ENCODE peak calls at places on chromosome 16, in six cellular contexts. One of them, this sample, is unnamed.
A peak's percentile ranks its signal among the peaks of the same experiment; 100 is the strongest.

GRCh38 chr16:20056436-20056835 is 17.3 kb downstream of the GPR139 start:
- DNase-seq in GM12878: no peak
- DNase-seq in type B pancreatic cell: no peak
- DNase-seq in GM10248: no peak
- DNase-seq in IMR-90: no peak
- DNase-seq in tibial nerve: no peak
- DNase-seq in this sample: no peak

GRCh38 chr16:46686815-46687473 is 2.0 kb downstream of the VPS35 start:
- DNase-seq in GM12878: no peak
- DNase-seq in tibial nerve: no peak
- DNase-seq in type B pancreatic cell: no peak
- DNase-seq in GM10248: no peak
- DNase-seq in IMR-90: no peak
- DNase-seq in this sample: no peak

GRCh38 chr16:27237229-27238015 is 31.1 kb downstream of the NSMCE1 start:
- DNase-seq in IMR-90: no peak
- DNase-seq in GM12878: peak; percentile 82
- DNase-seq in GM10248: peak; percentile 80
- DNase-seq in type B pancreatic cell: no peak
- DNase-seq in tibial nerve: no peak
- DNase-seq in this sample: peak; percentile 50

GRCh38 chr16:69562818-69563217 is 2.9 kb upstream of the NFAT5 start:
- DNase-seq in type B pancreatic cell: no peak
- DNase-seq in GM12878: no peak
- DNase-seq in GM10248: no peak
- DNase-seq in tibial nerve: no peak
- DNase-seq in IMR-90: no peak
- DNase-seq in this sample: no peak

GRCh38 chr16:28183930-28184329 is 27.8 kb downstream of the XPO6 start:
- DNase-seq in IMR-90: no peak
- DNase-seq in tibial nerve: no peak
- DNase-seq in type B pancreatic cell: no peak
- DNase-seq in GM12878: no peak
- DNase-seq in GM10248: no peak
- DNase-seq in this sample: no peak

GRCh38 chr16:83447560-83447959 is 360.2 kb upstream of the HSBP1 start:
- DNase-seq in GM12878: no peak
- DNase-seq in IMR-90: no peak
- DNase-seq in type B pancreatic cell: no peak
- DNase-seq in GM10248: no peak
- DNase-seq in tibial nerve: no peak
- DNase-seq in this sample: no peak

GRCh38 chr16:19294156-19294649 is 8.7 kb downstream of the CLEC19A start:
- DNase-seq in IMR-90: no peak
- DNase-seq in type B pancreatic cell: no peak
- DNase-seq in GM12878: peak; percentile 84
- DNase-seq in GM10248: peak; percentile 74
- DNase-seq in tibial nerve: peak; percentile 40
- DNase-seq in this sample: no peak

GRCh38 chr16:49924078-49924477 is 68.2 kb upstream of the ZNF423 start:
- DNase-seq in GM10248: no peak
- DNase-seq in IMR-90: no peak
- DNase-seq in tibial nerve: no peak
- DNase-seq in GM12878: peak; percentile 7
- DNase-seq in type B pancreatic cell: no peak
- DNase-seq in this sample: no peak

GRCh38 chr16:84281077-84281476 is 13.6 kb upstream of the WFDC1 start:
- DNase-seq in IMR-90: peak; percentile 9
- DNase-seq in GM10248: no peak
- DNase-seq in GM12878: no peak
- DNase-seq in tibial nerve: no peak
- DNase-seq in type B pancreatic cell: no peak
- DNase-seq in this sample: no peak

GRCh38 chr16:56637814-56638750 is at the start of gene MT1A:
- DNase-seq in type B pancreatic cell: no peak
- DNase-seq in GM12878: no peak
- DNase-seq in tibial nerve: peak; percentile 61
- DNase-seq in IMR-90: peak; percentile 7
- DNase-seq in GM10248: no peak
- DNase-seq in this sample: no peak

GRCh38 chr16:899678-900060 is 71.1 kb downstream of the LMF1 start:
- DNase-seq in GM10248: no peak
- DNase-seq in tibial nerve: no peak
- DNase-seq in GM12878: no peak
- DNase-seq in type B pancreatic cell: no peak
- DNase-seq in IMR-90: no peak
- DNase-seq in this sample: no peak

GRCh38 chr16:89687092-89687940 is 827 bp downstream of the CDK10 start:
- DNase-seq in IMR-90: peak; percentile 52
- DNase-seq in tibial nerve: no peak
- DNase-seq in GM12878: peak; percentile 24
- DNase-seq in type B pancreatic cell: peak; percentile 78
- DNase-seq in GM10248: peak; percentile 66
- DNase-seq in this sample: no peak
- TF ChIP-seq CTCF in IMR-90: no peak
- TF ChIP-seq CTCF in tibial nerve: no peak
- TF ChIP-seq CTCF in GM12878: no peak
- TF ChIP-seq CTCF in type B pancreatic cell: no peak
- TF ChIP-seq CTCF in GM10248: no peak
- TF ChIP-seq CTCF in this sample: peak; percentile 20

DNA sequence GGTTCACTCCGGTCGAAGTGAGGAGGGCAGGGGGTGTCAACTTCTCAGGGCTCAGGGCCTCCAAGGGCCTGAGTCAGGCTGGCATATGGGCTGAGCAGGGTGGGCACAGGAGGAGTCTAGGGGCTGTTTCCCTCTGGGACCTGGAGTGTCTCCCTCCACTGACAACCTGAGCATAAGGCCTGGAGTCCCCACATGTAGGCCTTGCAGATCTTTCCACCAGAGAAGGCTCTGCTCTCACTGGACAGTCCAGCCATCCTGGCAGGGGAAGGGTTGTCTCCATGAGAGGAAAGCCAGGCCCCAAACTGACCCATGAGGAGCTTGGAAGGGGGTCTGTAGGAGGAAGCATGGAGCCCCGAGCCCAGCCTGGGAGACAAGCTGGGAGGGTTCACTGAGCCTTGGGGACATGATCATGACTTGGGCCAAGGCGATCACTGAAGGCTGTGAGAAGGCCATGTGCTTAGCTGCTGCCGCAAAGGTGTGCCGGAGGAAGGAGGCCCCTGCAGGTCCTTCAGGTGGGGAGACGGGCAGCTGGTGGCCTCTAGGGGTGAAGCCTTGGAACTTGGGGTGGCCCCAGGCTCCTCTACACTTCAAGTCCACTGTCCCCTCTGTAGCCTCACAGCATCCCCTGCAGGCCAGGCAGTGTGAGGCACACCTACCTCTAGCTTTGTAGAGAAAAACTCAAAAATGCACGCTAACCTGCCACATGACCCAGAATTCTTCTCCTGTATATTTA is 9.9 kb downstream of the CMTM2 start:
- DNase-seq in type B pancreatic cell: no peak
- DNase-seq in GM12878: no peak
- DNase-seq in tibial nerve: peak; percentile 36
- DNase-seq in IMR-90: peak; percentile 18
- DNase-seq in GM10248: peak; percentile 81
- DNase-seq in this sample: no peak
- TF ChIP-seq CTCF in type B pancreatic cell: peak; percentile 49
- TF ChIP-seq CTCF in GM12878: peak; percentile 89
- TF ChIP-seq CTCF in tibial nerve: peak; percentile 68
- TF ChIP-seq CTCF in IMR-90: peak; percentile 51
- TF ChIP-seq CTCF in GM10248: peak; percentile 98
- TF ChIP-seq CTCF in this sample: peak; percentile 61

GRCh38 chr16:57999366-57999970 is 1.0 kb downstream of the ZNF319 start:
- DNase-seq in GM12878: no peak
- DNase-seq in IMR-90: peak; percentile 33
- DNase-seq in type B pancreatic cell: no peak
- DNase-seq in tibial nerve: no peak
- DNase-seq in GM10248: no peak
- DNase-seq in this sample: no peak
- TF ChIP-seq CTCF in GM12878: no peak
- TF ChIP-seq CTCF in IMR-90: peak; percentile 15
- TF ChIP-seq CTCF in type B pancreatic cell: peak; percentile 23
- TF ChIP-seq CTCF in tibial nerve: no peak
- TF ChIP-seq CTCF in GM10248: no peak
- TF ChIP-seq CTCF in this sample: no peak

DNA sequence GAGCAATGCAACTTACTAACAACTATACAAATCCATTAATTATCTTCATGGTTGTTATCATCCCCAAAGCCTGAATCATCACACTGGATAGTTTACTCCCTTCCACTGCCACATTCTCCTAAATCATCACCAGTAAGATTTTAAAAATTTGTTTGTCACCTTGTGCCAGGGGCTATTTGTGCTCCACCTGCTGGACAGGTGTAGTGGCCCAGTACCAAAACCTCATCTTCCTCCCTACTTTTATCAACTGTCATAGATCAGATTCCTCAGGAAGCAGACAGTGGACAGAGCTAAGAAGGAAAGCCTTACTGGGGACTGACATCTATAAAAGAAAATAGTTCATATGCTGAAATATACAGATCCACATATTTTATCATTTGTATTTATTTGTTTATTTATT is 280.4 kb downstream of the CDH11 start:
- DNase-seq in GM10248: no peak
- DNase-seq in GM12878: no peak
- DNase-seq in tibial nerve: no peak
- DNase-seq in IMR-90: no peak
- DNase-seq in type B pancreatic cell: no peak
- DNase-seq in this sample: no peak
- TF ChIP-seq CTCF in GM10248: no peak
- TF ChIP-seq CTCF in GM12878: no peak
- TF ChIP-seq CTCF in tibial nerve: no peak
- TF ChIP-seq CTCF in IMR-90: no peak
- TF ChIP-seq CTCF in type B pancreatic cell: no peak
- TF ChIP-seq CTCF in this sample: no peak